ENCODE peak calls at places on chromosomes 11 and 22, in ten cellular contexts. Y, M, X, F, Z, A, J, V, H and Q are unnamed samples.
A peak's percentile ranks its signal among the peaks of the same experiment; 100 is the strongest.

GRCh38 chr11:130578738-130579368 is 130.4 kb downstream of the ADAMTS15 start:
- DNase-seq in Y (no peak), M (no peak), X (no peak), F (no peak), Z (no peak), A (no peak), J (no peak), V (no peak), H (no peak), Q (no peak)

GRCh38 chr11:34609850-34610249 is 11.0 kb upstream of the EHF start:
- DNase-seq in Y (no peak), M (no peak), X (no peak), F (peak; percentile 23), Z (no peak), A (no peak), J (no peak), V (no peak), H (no peak), Q (no peak)

GRCh38 chr22:27133951-27134664 is 476.7 kb downstream of the MIAT start:
- DNase-seq in Y (no peak), M (no peak), X (no peak), F (peak; percentile 95), Z (no peak), A (peak; percentile 57), J (peak; percentile 63), V (peak; percentile 26), H (peak; percentile 82), Q (no peak)

GRCh38 chr11:47355283-47356128 is 3.0 kb upstream of the MYBPC3 start:
- DNase-seq in Y (peak; percentile 93), M (no peak), X (peak; percentile 88), F (peak; percentile 71), Z (peak; percentile 74), A (peak; percentile 95), J (peak; percentile 59), V (peak; percentile 94), H (peak; percentile 94), Q (peak; percentile 97)

GRCh38 chr11:109033627-109034340 is 368.9 kb downstream of the DDX10 start:
- DNase-seq in Y (no peak), M (no peak), X (no peak), F (peak; percentile 99), Z (peak; percentile 53), A (no peak), J (peak; percentile 85), V (no peak), H (peak; percentile 98), Q (no peak)

GRCh38 chr22:44202261-44202789 is 21.6 kb downstream of the PARVG start:
- DNase-seq in Y (no peak), M (no peak), X (no peak), F (peak; percentile 88), Z (peak; percentile 70), A (no peak), J (peak; percentile 38), V (no peak), H (peak; percentile 61), Q (no peak)

GRCh38 chr11:87141322-87141721 is 103.6 kb downstream of the TMEM135 start:
- DNase-seq in Y (no peak), M (no peak), X (no peak), F (no peak), Z (no peak), A (no peak), J (no peak), V (no peak), H (no peak), Q (no peak)

GRCh38 chr11:122198291-122198983 is 82.4 kb upstream of the BLID start:
- DNase-seq in Y (no peak), M (no peak), X (no peak), F (no peak), Z (no peak), A (no peak), J (no peak), V (no peak), H (no peak), Q (no peak)

GRCh38 chr11:35103366-35104194 is 35.4 kb upstream of the CD44 start:
- DNase-seq in Y (no peak), M (no peak), X (no peak), F (peak; percentile 99), Z (no peak), A (no peak), J (no peak), V (no peak), H (no peak), Q (no peak)

GRCh38 chr22:21797444-21798221 is 62.0 kb upstream of the YPEL1 start:
- DNase-seq in Y (peak; percentile 6), M (no peak), X (no peak), F (peak; percentile 64), Z (no peak), A (no peak), J (no peak), V (no peak), H (peak; percentile 56), Q (no peak)

GRCh38 chr11:113849713-113850112 is 25.7 kb downstream of the USP28 start:
- DNase-seq in Y (no peak), M (no peak), X (no peak), F (no peak), Z (no peak), A (no peak), J (no peak), V (no peak), H (no peak), Q (no peak)

GRCh38 chr11:134228625-134229024 is 4.2 kb downstream of the VPS26B start:
- DNase-seq in Y (peak; percentile 37), M (no peak), X (no peak), F (peak; percentile 45), Z (no peak), A (no peak), J (peak; percentile 63), V (no peak), H (no peak), Q (no peak)

GRCh38 chr11:114296979-114297372 is 777 bp downstream of the NNMT start:
- DNase-seq in Y (no peak), M (no peak), X (no peak), F (no peak), Z (no peak), A (no peak), J (no peak), V (no peak), H (peak; percentile 37), Q (no peak)

GRCh38 chr11:77557553-77557952 is 32.2 kb upstream of the AQP11 start:
- DNase-seq in Y (peak; percentile 56), M (no peak), X (no peak), F (peak; percentile 4), Z (no peak), A (no peak), J (no peak), V (peak; percentile 14), H (peak; percentile 18), Q (no peak)

GRCh38 chr11:131904756-131905155 is 534.3 kb downstream of the NTM start:
- DNase-seq in Y (no peak), M (no peak), X (no peak), F (no peak), Z (no peak), A (no peak), J (no peak), V (no peak), H (no peak), Q (no peak)

GRCh38 chr22:48403521-48403921 is 1424.2 kb downstream of the BRD1 start:
- DNase-seq in Y (no peak), M (no peak), X (no peak), F (no peak), Z (no peak), A (no peak), J (no peak), V (no peak), H (no peak), Q (no peak)